ENCODE peak calls at places on chromosome 13, in nine cellular contexts. T is left lung, L is colonic mucosa, K is omental fat pad, Z is mesothelial cell of epicardium, E is stomach, H is foreskin fibroblast, S is BJ, V is fibroblast of the aortic adventitia. M is an unnamed sample.

GRCh38 chr13:112247471-112248405 is 128.4 kb upstream of the SPACA7 start:
- DNase-seq in S (no peak), H (no peak), V (no peak), K (no peak), L (peak), T (no peak), E (no peak), Z (no peak), M (no peak)

GRCh38 chr13:20713751-20714150 is 10.3 kb downstream of the IL17D start:
- DNase-seq in K (no peak), H (peak), T (no peak), L (no peak), V (peak), E (no peak), S (peak), Z (no peak), M (no peak)

GRCh38 chr13:43473437-43473836 is 313.3 kb downstream of the ENOX1 start:
- DNase-seq in E (no peak), S (no peak), Z (no peak), H (peak), V (peak), K (no peak), T (no peak), L (no peak), M (no peak)

GRCh38 chr13:40969169-40969901 is 49.8 kb downstream of the ELF1 start:
- DNase-seq in E (no peak), H (no peak), L (no peak), Z (no peak), K (no peak), T (no peak), S (no peak), V (no peak), M (no peak)

GRCh38 chr13:47112205-47112896 is 215.5 kb upstream of the HTR2A start:
- DNase-seq in K (no peak), E (no peak), Z (no peak), L (no peak), V (no peak), T (no peak), S (no peak), H (peak), M (no peak)

GRCh38 chr13:107847406-107847805 is 367.9 kb downstream of the LIG4 start:
- DNase-seq in H (no peak), S (no peak), K (no peak), Z (no peak), E (no peak), L (no peak), T (no peak), V (no peak), M (no peak)

GRCh38 chr13:49652691-49653305 is 24.5 kb downstream of the ARL11 start:
- DNase-seq in E (peak), T (no peak), S (no peak), Z (no peak), H (peak), K (no peak), V (no peak), L (peak), M (peak)

GRCh38 chr13:92433386-92433785 is 793.2 kb upstream of the GPC6 start:
- DNase-seq in E (no peak), Z (no peak), K (no peak), L (no peak), S (no peak), H (no peak), T (no peak), V (no peak), M (no peak)

GRCh38 chr13:91537376-91537775 is 139.0 kb downstream of the GPC5 start:
- DNase-seq in H (no peak), L (no peak), Z (no peak), V (no peak), E (no peak), K (no peak), T (no peak), S (no peak), M (no peak)

GRCh38 chr13:112870737-112871287 is 98.2 kb upstream of the MCF2L start:
- DNase-seq in K (no peak), V (no peak), Z (no peak), E (no peak), S (no peak), T (no peak), H (no peak), L (no peak), M (no peak)

GRCh38 chr13:94327318-94327717 is 152.2 kb downstream of the DCT start:
- DNase-seq in S (no peak), E (no peak), T (no peak), V (no peak), K (no peak), H (no peak), L (no peak), Z (no peak), M (no peak)

GRCh38 chr13:110089100-110089499 is 217.9 kb downstream of the COL4A1 start:
- DNase-seq in V (no peak), K (no peak), Z (no peak), T (no peak), L (no peak), E (no peak), S (no peak), H (no peak), M (no peak)

GRCh38 chr13:50521750-50522149 is 321.7 kb downstream of the DLEU7 start:
- DNase-seq in E (no peak), Z (no peak), H (peak), V (peak), L (no peak), T (no peak), S (no peak), K (no peak), M (no peak)

GRCh38 chr13:33194820-33195692 is 90.5 kb downstream of the STARD13 start:
- DNase-seq in V (peak), T (no peak), K (no peak), Z (no peak), S (peak), E (peak), L (no peak), H (peak), M (no peak)

GRCh38 chr13:43397110-43397509 is 373.7 kb downstream of the DNAJC15 start:
- DNase-seq in Z (no peak), S (no peak), V (peak), H (peak), T (no peak), L (no peak), K (no peak), E (no peak), M (no peak)

GRCh38 chr13:42892760-42893159 is 99.3 kb downstream of the EPSTI1 start:
- DNase-seq in Z (no peak), E (no peak), H (peak), V (peak), S (no peak), L (no peak), T (no peak), K (no peak), M (no peak)

GRCh38 chr13:80047406-80047805 is 293.5 kb downstream of the SPRY2 start:
- DNase-seq in K (no peak), H (peak), Z (no peak), E (no peak), V (peak), L (no peak), T (no peak), S (no peak), M (no peak)

GRCh38 chr13:47628666-47629065 is 372.4 kb downstream of the SUCLA2 start:
- DNase-seq in Z (no peak), S (peak), L (no peak), H (peak), T (no peak), E (no peak), V (peak), K (no peak), M (no peak)

GRCh38 chr13:109836629-109837607 is 50.5 kb upstream of the IRS2 start:
- DNase-seq in S (no peak), K (no peak), Z (no peak), V (no peak), E (peak), T (peak), H (no peak), L (peak), M (no peak)

GRCh38 chr13:112142401-112142930 is 75.5 kb downstream of the SOX1 start:
- DNase-seq in K (no peak), E (peak), V (no peak), L (no peak), H (no peak), Z (peak), S (no peak), T (no peak), M (no peak)

GRCh38 chr13:82655518-82655855 is 1226.8 kb downstream of the SLITRK1 start:
- DNase-seq in T (no peak), V (no peak), H (peak), S (no peak), Z (no peak), E (no peak), K (no peak), L (no peak), M (no peak)

GRCh38 chr13:112140366-112140765 is 73.4 kb downstream of the SOX1 start:
- DNase-seq in L (no peak), K (no peak), T (no peak), V (no peak), Z (no peak), H (no peak), S (no peak), E (peak), M (no peak)

GRCh38 chr13:31891472-31891871 is 140.1 kb upstream of the FRY start:
- DNase-seq in T (peak), S (no peak), L (no peak), Z (no peak), H (no peak), K (no peak), E (peak), V (peak), M (no peak)

GRCh38 chr13:77637583-77637982 is 59.9 kb upstream of the SLAIN1 start:
- DNase-seq in E (no peak), K (no peak), H (no peak), V (no peak), L (no peak), T (no peak), S (no peak), Z (no peak), M (no peak)

GRCh38 chr13:50060718-50061117 is 45.5 kb downstream of the KCNRG start:
- DNase-seq in E (no peak), S (no peak), V (no peak), L (no peak), Z (no peak), K (no peak), T (no peak), H (no peak), M (no peak)

GRCh38 chr13:56903710-56904109 is 237.0 kb upstream of the PRR20A start:
- DNase-seq in Z (no peak), E (no peak), H (no peak), S (no peak), V (no peak), L (no peak), K (no peak), T (no peak), M (no peak)

GRCh38 chr13:112983428-112984196 is 14.6 kb downstream of the MCF2L start:
- DNase-seq in T (no peak), L (peak), K (no peak), V (no peak), H (no peak), E (no peak), S (no peak), Z (no peak), M (no peak)

DNA sequence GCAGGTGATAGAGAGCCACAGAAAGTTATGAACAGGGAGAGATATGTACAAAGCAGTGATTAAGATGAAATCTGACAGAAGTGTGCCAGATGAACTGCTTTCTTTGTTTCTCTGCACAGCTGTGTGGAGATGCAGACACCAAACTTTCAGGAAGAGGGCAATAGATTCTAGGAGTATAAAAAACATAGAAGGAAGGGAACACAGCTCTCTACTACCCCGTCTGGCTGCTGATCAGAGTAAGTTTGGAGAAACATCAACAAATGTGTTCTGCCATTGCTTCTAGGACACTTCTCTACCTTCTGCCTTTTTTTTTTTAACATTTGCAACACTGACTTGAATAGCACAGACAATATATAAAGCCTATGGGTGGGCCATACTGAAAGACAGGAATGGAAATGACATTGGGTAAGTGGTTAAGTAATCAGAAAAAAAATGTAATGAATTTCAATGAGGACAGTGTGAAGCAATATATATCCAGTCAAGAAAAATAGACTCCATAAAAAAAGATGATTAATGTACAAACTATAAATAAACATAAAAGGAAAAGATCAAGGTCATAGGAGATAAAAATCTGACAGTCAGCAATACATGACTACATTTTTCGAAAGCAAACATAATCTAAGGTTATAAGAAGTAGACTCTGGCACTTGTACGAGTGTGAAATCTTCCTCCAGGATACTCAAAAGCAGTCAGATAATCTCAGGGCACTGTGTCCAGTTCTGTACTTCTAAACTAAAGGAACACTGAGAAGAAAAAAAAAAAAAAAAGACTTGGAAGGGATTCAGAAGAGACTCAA is 21.4 kb downstream of the NUFIP1 start:
- DNase-seq in E (no peak), Z (no peak), K (no peak), T (no peak), L (no peak), V (peak), H (peak), S (no peak), M (no peak)
- TF ChIP-seq CTCF in E (no peak), Z (no peak), K (no peak), T (no peak), L (no peak), V (peak), H (peak), S (peak), M (peak)

DNA sequence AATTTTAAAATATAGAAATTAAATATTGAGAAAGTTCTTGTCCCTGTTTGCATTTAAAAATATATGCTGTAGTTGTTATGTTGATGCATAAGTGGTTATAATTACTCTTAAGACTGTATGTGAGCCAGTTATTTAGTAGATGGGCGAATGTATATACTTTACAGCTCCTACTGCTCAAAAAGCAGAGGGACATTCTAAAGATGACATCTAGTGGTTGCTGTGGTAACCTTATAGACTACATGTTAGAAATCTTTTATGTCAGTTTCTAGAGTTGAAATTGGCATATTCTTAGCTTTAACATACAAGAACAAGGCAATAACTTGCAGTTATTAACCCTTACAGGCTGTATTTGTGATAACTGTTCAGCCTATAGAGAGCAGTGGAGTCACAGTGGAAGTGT is 160.5 kb downstream of the OLFM4 start:
- DNase-seq in V (no peak), E (no peak), T (no peak), K (no peak), S (no peak), L (no peak), H (no peak), Z (no peak), M (no peak)
- TF ChIP-seq CTCF in V (no peak), E (no peak), T (no peak), K (no peak), S (no peak), L (no peak), H (no peak), Z (no peak), M (peak)

GRCh38 chr13:61029064-61029463 is 386.6 kb downstream of the PCDH20 start:
- DNase-seq in S (no peak), Z (no peak), T (no peak), E (no peak), L (no peak), V (no peak), K (no peak), H (no peak), M (no peak)
- TF ChIP-seq CTCF in S (no peak), Z (no peak), T (no peak), E (no peak), L (no peak), V (no peak), K (no peak), H (no peak), M (no peak)

DNA sequence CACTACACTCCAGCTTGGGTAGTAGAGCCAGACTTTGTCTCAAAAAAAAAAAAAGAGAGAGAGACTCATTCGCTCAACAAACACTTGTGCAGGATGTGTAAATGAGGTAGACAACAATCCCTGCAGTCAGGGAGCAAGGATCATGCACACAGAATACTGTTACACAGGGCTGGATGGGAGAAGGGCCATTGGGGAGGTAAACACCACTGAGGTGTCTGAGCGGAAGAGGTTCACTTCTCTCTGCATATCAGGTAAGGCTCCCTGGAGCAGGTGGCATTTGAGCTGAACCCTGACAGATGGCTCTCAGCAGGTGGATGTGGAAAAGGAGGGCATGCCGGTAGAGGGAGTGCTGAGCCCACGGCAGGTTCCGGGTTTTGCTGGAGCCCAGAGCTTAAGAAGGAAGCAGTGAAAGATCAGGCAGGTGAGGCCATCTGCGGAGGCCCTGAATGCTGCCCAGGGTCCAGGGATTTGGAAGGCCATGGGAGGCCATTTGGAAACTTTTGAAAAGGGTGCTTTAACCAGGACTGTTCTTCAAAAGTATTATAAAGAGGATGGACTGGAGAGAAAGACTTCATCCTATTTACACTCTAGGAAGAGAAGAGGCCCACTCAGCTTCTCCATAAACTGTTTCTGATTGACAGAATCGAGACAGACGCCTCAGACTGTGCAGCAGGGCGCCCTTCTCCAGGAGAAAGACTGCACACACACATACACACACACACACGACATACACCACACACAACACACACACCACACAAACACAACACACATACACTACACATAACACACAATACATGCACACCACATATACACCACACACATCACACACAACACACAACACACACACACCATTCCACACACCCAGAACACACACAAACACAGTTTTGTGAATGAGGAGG is 199.4 kb downstream of the USP12 start:
- DNase-seq in S (no peak), Z (no peak), H (peak), K (no peak), T (no peak), L (peak), E (peak), V (peak), M (no peak)
- TF ChIP-seq CTCF in S (peak), Z (no peak), H (peak), K (no peak), T (peak), L (peak), E (peak), V (peak), M (peak)

GRCh38 chr13:52701728-52702480 is 37.7 kb downstream of the CNMD start:
- DNase-seq in T (no peak), L (no peak), H (no peak), E (no peak), Z (no peak), K (no peak), V (no peak), S (no peak), M (no peak)

GRCh38 chr13:52706074-52706473 is 33.5 kb downstream of the CNMD start:
- DNase-seq in S (no peak), T (no peak), L (no peak), K (no peak), E (no peak), Z (no peak), V (peak), H (no peak), M (no peak)

GRCh38 chr13:52711277-52711676 is 28.3 kb downstream of the CNMD start:
- DNase-seq in T (no peak), V (no peak), S (no peak), K (no peak), L (no peak), H (no peak), Z (no peak), E (no peak), M (no peak)

GRCh38 chr13:52703482-52703881 is 36.1 kb downstream of the CNMD start:
- DNase-seq in E (no peak), L (no peak), T (no peak), H (no peak), K (no peak), Z (no peak), S (no peak), V (no peak), M (no peak)

GRCh38 chr13:52707375-52707774 is 32.2 kb downstream of the CNMD start:
- DNase-seq in E (no peak), V (no peak), T (no peak), K (no peak), Z (no peak), S (no peak), H (peak), L (no peak), M (no peak)
- TF ChIP-seq CTCF in E (no peak), V (no peak), T (no peak), K (no peak), Z (no peak), S (no peak), H (no peak), L (no peak), M (peak)

DNA sequence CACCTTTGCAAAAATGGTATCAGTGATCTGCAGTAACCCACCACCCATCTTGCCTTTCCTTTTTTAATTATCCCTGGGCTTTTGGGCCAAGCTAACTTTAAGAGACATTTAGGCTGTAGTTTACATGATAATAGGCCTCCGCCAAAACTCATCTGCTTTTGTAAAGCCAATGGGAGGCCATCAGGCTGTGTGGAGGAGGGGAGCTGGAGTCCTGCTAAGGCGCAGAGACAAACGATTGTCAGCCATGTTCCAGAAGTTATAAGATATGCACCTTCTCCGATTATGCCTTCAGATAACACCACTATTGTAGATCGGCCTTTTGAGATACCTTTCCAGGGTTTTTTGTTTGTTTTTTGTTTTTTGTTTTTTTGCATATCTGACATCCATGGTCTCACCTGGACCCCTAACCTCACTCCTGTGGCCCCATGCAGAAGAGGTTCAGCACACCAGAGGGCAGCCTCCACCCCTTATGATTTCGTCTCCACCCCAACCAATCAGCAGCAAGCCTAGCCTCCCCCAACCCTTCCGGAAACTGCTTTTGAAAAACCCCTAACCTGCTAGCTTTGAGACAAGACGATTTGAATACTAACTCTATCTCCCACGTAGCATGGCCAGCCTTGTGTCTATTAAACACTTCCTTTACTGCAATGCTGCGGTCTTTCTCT is 113.9 kb upstream of the UBL3 start:
- DNase-seq in H (no peak), L (no peak), V (no peak), T (no peak), S (no peak), E (no peak), K (no peak), Z (no peak), M (no peak)
- TF ChIP-seq CTCF in H (no peak), L (no peak), V (no peak), T (no peak), S (no peak), E (no peak), K (no peak), Z (no peak), M (no peak)

DNA sequence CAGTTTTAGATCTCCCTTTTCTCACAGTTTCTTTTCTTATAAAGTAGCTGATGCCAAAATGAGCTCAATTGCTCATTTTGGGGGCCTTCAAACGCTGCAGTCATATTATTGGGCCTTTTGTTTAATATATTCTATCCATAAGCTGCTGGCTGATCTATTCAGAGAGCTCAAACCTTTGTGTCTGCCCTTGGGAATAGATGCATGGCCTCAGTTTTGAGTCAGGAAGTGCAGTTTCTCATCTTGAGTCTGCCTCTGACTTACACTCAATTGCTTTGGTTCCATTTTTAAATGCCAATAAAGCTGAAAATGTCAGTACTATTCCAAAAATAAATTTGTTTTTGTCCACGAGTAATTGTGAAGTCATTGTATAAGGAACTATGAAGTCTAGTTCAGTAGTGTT is 468.9 kb downstream of the KLF12 start:
- DNase-seq in S (no peak), Z (no peak), T (no peak), K (no peak), E (no peak), H (no peak), L (no peak), V (no peak), M (no peak)
- TF ChIP-seq CTCF in S (no peak), Z (no peak), T (no peak), K (no peak), E (no peak), H (no peak), L (no peak), V (no peak), M (no peak)